ENCODE peak calls at places on chromosome 1, in nine cellular contexts. Q, T, K, X, G, J, N, O and E are unnamed samples.

GRCh38 chr1:151370211-151370911 is 2.1 kb downstream of the SELENBP1 start:
- DNase-seq in Q (peak; percentile 76), T (peak; percentile 46), K (no peak), X (no peak), G (peak; percentile 68), J (peak; percentile 36), N (peak; percentile 34), O (no peak), E (peak; percentile 48)

GRCh38 chr1:218660678-218661053 is 315.5 kb downstream of the TGFB2 start:
- DNase-seq in Q (no peak), T (no peak), K (peak; percentile 59), X (peak; percentile 76), G (no peak), J (no peak), N (no peak), O (no peak), E (no peak)

GRCh38 chr1:181396171-181396670 is 87.1 kb upstream of the CACNA1E start:
- DNase-seq in Q (no peak), T (no peak), K (no peak), X (no peak), G (no peak), J (no peak), N (no peak), O (no peak), E (no peak)

GRCh38 chr1:28601696-28602095 is 9.6 kb downstream of the RAB42 start:
- DNase-seq in Q (no peak), T (no peak), K (no peak), X (peak; percentile 93), G (no peak), J (peak; percentile 25), N (no peak), O (no peak), E (no peak)

GRCh38 chr1:2279210-2279639 is 51.1 kb downstream of the SKI start:
- DNase-seq in Q (peak; percentile 81), T (no peak), K (no peak), X (peak; percentile 93), G (peak; percentile 74), J (peak; percentile 70), N (no peak), O (peak; percentile 70), E (peak; percentile 70)

GRCh38 chr1:10767282-10767681 is 29.2 kb downstream of the CASZ1 start:
- DNase-seq in Q (no peak), T (no peak), K (no peak), X (no peak), G (no peak), J (no peak), N (no peak), O (no peak), E (no peak)

GRCh38 chr1:220892997-220893700 is 13.9 kb downstream of the HLX start:
- DNase-seq in Q (no peak), T (no peak), K (no peak), X (no peak), G (no peak), J (no peak), N (no peak), O (no peak), E (no peak)

GRCh38 chr1:224637510-224637909 is 21.4 kb downstream of the CNIH3 start:
- DNase-seq in Q (no peak), T (no peak), K (no peak), X (peak; percentile 89), G (no peak), J (no peak), N (no peak), O (no peak), E (no peak)

GRCh38 chr1:117695796-117696505 is 90.1 kb downstream of the TENT5C start:
- DNase-seq in Q (no peak), T (no peak), K (no peak), X (peak; percentile 74), G (no peak), J (no peak), N (no peak), O (peak; percentile 52), E (no peak)

GRCh38 chr1:77238463-77238862 is 19.2 kb upstream of the PIGK start:
- DNase-seq in Q (no peak), T (no peak), K (no peak), X (no peak), G (no peak), J (no peak), N (no peak), O (no peak), E (no peak)

GRCh38 chr1:54542962-54543539 is 5.0 kb upstream of the ACOT11 start:
- DNase-seq in Q (no peak), T (peak; percentile 38), K (peak; percentile 69), X (no peak), G (no peak), J (no peak), N (no peak), O (no peak), E (no peak)

GRCh38 chr1:154186177-154186576 is 5.7 kb downstream of the TPM3 start:
- DNase-seq in Q (peak; percentile 80), T (peak; percentile 61), K (no peak), X (peak; percentile 59), G (peak; percentile 36), J (no peak), N (peak; percentile 81), O (no peak), E (peak; percentile 72)

GRCh38 chr1:154190550-154190949 is 1.4 kb downstream of the TPM3 start:
- DNase-seq in Q (no peak), T (no peak), K (no peak), X (peak; percentile 81), G (no peak), J (no peak), N (no peak), O (peak; percentile 68), E (no peak)

GRCh38 chr1:154182342-154183044 is 9.4 kb downstream of the TPM3 start:
- DNase-seq in Q (peak; percentile 93), T (peak; percentile 71), K (no peak), X (peak; percentile 75), G (peak; percentile 65), J (peak; percentile 73), N (peak; percentile 68), O (peak; percentile 66), E (peak; percentile 87)

GRCh38 chr1:154183045-154183968 is 8.6 kb downstream of the TPM3 start:
- DNase-seq in Q (peak; percentile 99), T (peak; percentile 96), K (peak; percentile 79), X (peak; percentile 92), G (peak; percentile 95), J (peak; percentile 95), N (peak; percentile 98), O (peak; percentile 97), E (peak; percentile 99)

DNA sequence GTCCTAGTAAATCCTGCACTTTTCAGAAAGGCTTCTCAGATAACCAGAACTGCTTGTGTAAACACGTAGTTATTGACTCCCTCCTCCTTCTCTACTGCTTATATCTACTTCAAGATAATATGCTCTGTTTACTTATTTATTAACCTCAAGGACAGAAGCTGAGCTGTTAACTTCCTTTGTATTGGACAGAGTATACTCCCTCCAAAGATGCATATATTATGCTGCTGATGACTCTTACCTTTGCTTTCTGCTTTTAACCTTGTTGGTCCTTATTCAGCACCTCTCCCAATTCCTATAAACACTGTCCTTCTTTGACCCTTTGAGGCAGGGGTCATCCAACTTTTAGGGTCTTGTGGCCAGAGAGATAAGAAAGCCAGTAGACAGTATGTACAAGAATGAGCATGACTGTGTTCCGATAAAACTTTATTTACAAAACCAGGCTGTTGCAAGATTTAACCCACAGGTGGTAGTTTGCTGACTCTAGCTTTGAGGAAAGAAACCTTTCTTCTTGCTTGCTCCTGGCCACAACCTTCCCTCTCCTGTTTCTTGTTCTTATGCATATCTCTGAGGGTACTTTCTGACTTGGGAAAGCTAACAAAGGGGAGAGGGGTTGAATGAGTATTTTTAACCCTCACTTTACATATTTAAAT is 4.9 kb downstream of the TPM3 start:
- DNase-seq in Q (no peak), T (no peak), K (no peak), X (no peak), G (no peak), J (no peak), N (no peak), O (no peak), E (no peak)
- H3K4me3 ChIP-seq in Q (no peak overlapping the region), T (no peak overlapping the region), K (no peak overlapping the region), X (no peak overlapping the region), G (no peak overlapping the region), J (no peak overlapping the region), N (no peak overlapping the region), O (no peak overlapping the region), E (no peak overlapping the region)

GRCh38 chr1:177960939-177961622 is 8.8 kb downstream of the SEC16B start:
- DNase-seq in Q (no peak), T (no peak), K (no peak), X (peak; percentile 20), G (no peak), J (no peak), N (no peak), O (no peak), E (no peak)

GRCh38 chr1:177954076-177954475 is 15.8 kb downstream of the SEC16B start:
- DNase-seq in Q (no peak), T (no peak), K (no peak), X (no peak), G (no peak), J (no peak), N (no peak), O (no peak), E (no peak)

GRCh38 chr1:177964336-177964735 is 5.5 kb downstream of the SEC16B start:
- DNase-seq in Q (no peak), T (no peak), K (no peak), X (no peak), G (no peak), J (no peak), N (no peak), O (no peak), E (no peak)

GRCh38 chr1:177958092-177958491 is 11.8 kb downstream of the SEC16B start:
- DNase-seq in Q (no peak), T (no peak), K (no peak), X (no peak), G (no peak), J (no peak), N (no peak), O (no peak), E (no peak)

GRCh38 chr1:177959793-177960515 is 9.9 kb downstream of the SEC16B start:
- DNase-seq in Q (no peak), T (no peak), K (no peak), X (peak; percentile 65), G (no peak), J (no peak), N (no peak), O (no peak), E (no peak)
- TF ChIP-seq CTCF in Q (no peak), T (no peak), K (peak; percentile 50), X (peak; percentile 62), G (peak; percentile 58), J (no peak), N (no peak), O (no peak), E (no peak)

GRCh38 chr1:33036526-33037503 is at the start of gene AK2:
- DNase-seq in Q (peak; percentile 98), T (peak; percentile 99), K (peak; percentile 93), X (peak; percentile 97), G (peak; percentile 97), J (peak; percentile 96), N (peak; percentile 97), O (peak; percentile 94), E (peak; percentile 98)
- H3K4me1 ChIP-seq in Q (peaks cover 28% of the 10 kb centered on the region), T (peaks cover 7% of the 10 kb centered on the region), K (peaks cover 14% of the 10 kb centered on the region), X (no peaks in the 10 kb centered on the region), G (peaks cover 50% of the 10 kb centered on the region), J (peaks cover 18% of the 10 kb centered on the region), N (peaks cover 38% of the 10 kb centered on the region), O (no peaks in the 10 kb centered on the region), E (peaks cover 27% of the 10 kb centered on the region)

DNA sequence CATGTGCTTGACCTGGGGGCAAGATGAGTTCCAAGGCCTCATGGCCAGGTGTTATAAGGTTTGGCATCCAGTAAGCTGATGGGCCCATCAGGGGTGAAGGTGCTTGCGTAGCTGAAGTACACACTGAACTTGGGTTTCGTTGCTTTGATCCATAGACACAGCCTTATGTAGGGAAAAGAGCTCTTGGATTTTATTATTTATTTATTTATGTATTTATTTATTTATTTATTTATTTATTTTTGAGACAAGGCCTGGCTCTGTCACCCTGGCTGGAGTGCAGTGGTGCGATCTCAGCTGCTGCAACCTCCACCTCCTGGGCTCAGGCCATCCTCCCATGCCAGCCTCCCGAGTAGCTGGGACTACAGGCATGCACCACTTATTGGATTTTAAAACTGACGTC is 63.2 kb downstream of the FOXD2 start:
- DNase-seq in Q (no peak), T (no peak), K (no peak), X (no peak), G (no peak), J (no peak), N (no peak), O (no peak), E (no peak)
- H3K4me3 ChIP-seq in Q (no peak overlapping the region), T (no peak overlapping the region), K (no peak overlapping the region), X (no peak overlapping the region), G (no peak overlapping the region), J (no peak overlapping the region), N (no peak overlapping the region), O (no peak overlapping the region), E (no peak overlapping the region)